ENCODE peak calls at places on chromosome 12, in five cellular contexts. V, T, O, S and L are unnamed samples.

GRCh38 chr12:129911437-129912049 is 7.7 kb upstream of the TMEM132D start:
- DNase-seq in T (no peak), V (peak; percentile 45), O (no peak), S (peak; percentile 58), L (peak; percentile 63)

GRCh38 chr12:98998697-98999299 is 353.7 kb downstream of the APAF1 start:
- DNase-seq in V (peak; percentile 71), O (no peak), S (peak; percentile 50), T (no peak), L (no peak)

GRCh38 chr12:11513288-11513687 is 117.9 kb upstream of the PRB2 start:
- DNase-seq in T (no peak), O (no peak), S (no peak), V (no peak), L (no peak)

GRCh38 chr12:107327783-107328182 is 234.4 kb upstream of the CRY1 start:
- DNase-seq in O (no peak), T (no peak), S (no peak), V (no peak), L (no peak)

GRCh38 chr12:67593041-67593870 is 55.3 kb upstream of the DYRK2 start:
- DNase-seq in O (no peak), T (no peak), V (no peak), S (peak; percentile 23), L (peak; percentile 82)

GRCh38 chr12:66423290-66423689 is 121.0 kb downstream of the HELB start:
- DNase-seq in V (no peak), S (no peak), O (no peak), T (no peak), L (no peak)

GRCh38 chr12:48145981-48146380 is 11.3 kb downstream of the ASB8 start:
- DNase-seq in O (no peak), V (no peak), S (no peak), T (no peak), L (no peak)

GRCh38 chr12:17215754-17216153 is 609.8 kb upstream of the LMO3 start:
- DNase-seq in V (peak; percentile 85), S (no peak), T (no peak), O (no peak), L (no peak)